ENCODE peak calls at places on chromosome X, in ten cellular contexts. J is endodermal cell; M is activated B cell treated with CpG ODN at 0.5 μM for 24 hours; H is astrocyte of the cerebellum; K is neural crest cell; B is GM04503; F is NCI-H345; G is left ventricle myocardium superior; Z is HCEC 1CT; S is CD4-positive, alpha-beta memory T cell. L is an unnamed sample.

GRCh38 chrX:150150081-150150779 is 211.9 kb upstream of the EOLA2 start:
- DNase-seq in Z (no peak), S (no peak), H (no peak), K (no peak), B (no peak), G (peak; percentile 25), M (no peak), J (no peak), F (no peak), L (peak; percentile 64)

GRCh38 chrX:124098089-124098488 is 136.6 kb downstream of the STAG2 start:
- DNase-seq in B (peak; percentile 7), H (peak; percentile 9), J (no peak), S (peak; percentile 17), K (peak; percentile 9), Z (peak; percentile 34), F (peak; percentile 23), G (no peak), M (no peak), L (no peak)

GRCh38 chrX:9923357-9923756 is 43.8 kb upstream of the CLDN34 start:
- DNase-seq in H (no peak), G (no peak), B (no peak), S (no peak), M (no peak), J (no peak), Z (no peak), K (no peak), F (no peak), L (no peak)

GRCh38 chrX:119398587-119398973 is 556 bp upstream of the SLC25A43 start:
- DNase-seq in J (no peak), F (no peak), Z (no peak), M (no peak), B (no peak), G (no peak), S (peak; percentile 1), K (no peak), H (no peak), L (no peak)

GRCh38 chrX:14440109-14440508 is 89.2 kb upstream of the GLRA2 start:
- DNase-seq in M (no peak), K (no peak), Z (no peak), G (no peak), H (no peak), F (peak; percentile 2), S (no peak), J (no peak), B (no peak), L (no peak)

GRCh38 chrX:41333744-41333993 is 293 bp upstream of the DDX3X start:
- DNase-seq in J (no peak), Z (peak; percentile 77), K (peak; percentile 57), B (no peak), S (no peak), F (peak; percentile 86), G (no peak), M (no peak), H (peak; percentile 85), L (peak; percentile 75)

GRCh38 chrX:17933856-17934255 is 72.8 kb upstream of the RAI2 start:
- DNase-seq in S (no peak), K (no peak), Z (no peak), G (no peak), B (no peak), F (no peak), H (no peak), M (no peak), J (no peak), L (no peak)

GRCh38 chrX:39065051-39065871 is 264.0 kb downstream of the MID1IP1 start:
- DNase-seq in G (no peak), Z (no peak), K (peak; percentile 4), B (no peak), S (no peak), F (peak; percentile 82), M (no peak), J (peak; percentile 93), H (no peak), L (no peak)

GRCh38 chrX:33434256-33435092 is 223.1 kb upstream of the DMD start:
- DNase-seq in B (no peak), S (peak; percentile 40), H (peak; percentile 23), J (peak; percentile 94), F (peak; percentile 69), G (peak; percentile 18), K (peak; percentile 85), Z (peak; percentile 0), M (no peak), L (peak; percentile 11)

GRCh38 chrX:102976290-102976689 is 39.2 kb downstream of the RAB40AL start:
- DNase-seq in G (no peak), S (no peak), J (no peak), B (no peak), Z (peak; percentile 48), K (no peak), M (no peak), F (no peak), H (no peak), L (peak; percentile 32)

GRCh38 chrX:38987135-38987780 is 186.0 kb downstream of the MID1IP1 start:
- DNase-seq in H (no peak), Z (no peak), S (no peak), F (no peak), B (no peak), K (no peak), G (no peak), M (no peak), J (no peak), L (no peak)

GRCh38 chrX:80984118-80984517 is 174.4 kb upstream of the BRWD3 start:
- DNase-seq in H (no peak), J (no peak), Z (no peak), B (no peak), F (no peak), K (no peak), S (no peak), M (no peak), G (no peak), L (no peak)

GRCh38 chrX:137749282-137749681 is 183.4 kb downstream of the ZIC3 start:
- DNase-seq in F (no peak), S (no peak), H (no peak), G (no peak), Z (no peak), J (peak; percentile 63), M (no peak), K (no peak), B (no peak), L (no peak)

GRCh38 chrX:55758033-55758432 is 40.5 kb downstream of the RRAGB start:
- DNase-seq in B (no peak), Z (no peak), M (no peak), S (no peak), H (no peak), F (no peak), K (no peak), J (no peak), G (no peak), L (peak; percentile 26)